ENCODE peak calls at places on chromosomes 5 and 9, in seven cellular contexts. R is ovary, F is right lobe of liver, Z is suprapubic skin, P is tibial nerve, E is H54, K is esophagus squamous epithelium. N is an unnamed sample.

GRCh38 chr9:3788211-3788610 is 262.4 kb upstream of the RFX3 start:
- DNase-seq in R (no peak), F (no peak), Z (no peak), P (no peak), E (no peak), K (no peak), N (no peak)

GRCh38 chr5:141826674-141827073 is 51.5 kb downstream of the PCDH1 start:
- DNase-seq in R (no peak), F (no peak), Z (no peak), P (no peak), E (no peak), K (no peak), N (no peak)

GRCh38 chr9:87193151-87193550 is 245.8 kb upstream of the GAS1 start:
- DNase-seq in R (no peak), F (no peak), Z (no peak), P (no peak), E (no peak), K (no peak), N (no peak)

GRCh38 chr5:120446068-120446492 is 18.0 kb upstream of the PRR16 start:
- DNase-seq in R (no peak), F (no peak), Z (no peak), P (no peak), E (no peak), K (no peak), N (no peak)

GRCh38 chr9:136142859-136143214 is 24.2 kb upstream of the TMEM250 start:
- DNase-seq in R (no peak), F (no peak), Z (no peak), P (no peak), E (no peak), K (no peak), N (no peak)

GRCh38 chr5:91787718-91788117 is 404.6 kb upstream of the ARRDC3 start:
- DNase-seq in R (no peak), F (no peak), Z (no peak), P (no peak), E (peak; percentile 2), K (no peak), N (no peak)

GRCh38 chr9:109963079-109963478 is 183.1 kb downstream of the PALM2AKAP2 start:
- DNase-seq in R (no peak), F (no peak), Z (no peak), P (no peak), E (no peak), K (no peak), N (no peak)

GRCh38 chr9:87643778-87644570 is 81.9 kb upstream of the CTSL start:
- DNase-seq in R (no peak), F (no peak), Z (no peak), P (no peak), E (no peak), K (no peak), N (no peak)

GRCh38 chr5:66993882-66994281 is 202.7 kb downstream of the CD180 start:
- DNase-seq in R (no peak), F (no peak), Z (no peak), P (no peak), E (no peak), K (no peak), N (no peak)

GRCh38 chr5:161306354-161306990 is 240.1 kb downstream of the GABRB2 start:
- DNase-seq in R (no peak), F (no peak), Z (no peak), P (no peak), E (no peak), K (no peak), N (no peak)

GRCh38 chr5:125375143-125375542 is 628.7 kb upstream of the ZNF608 start:
- DNase-seq in R (no peak), F (no peak), Z (no peak), P (no peak), E (no peak), K (no peak), N (no peak)

GRCh38 chr5:133297293-133297692 is 245.5 kb downstream of the HSPA4 start:
- DNase-seq in R (no peak), F (no peak), Z (no peak), P (no peak), E (no peak), K (no peak), N (no peak)

GRCh38 chr5:133296624-133297023 is 244.8 kb downstream of the HSPA4 start:
- DNase-seq in R (no peak), F (no peak), Z (no peak), P (no peak), E (no peak), K (no peak), N (no peak)

GRCh38 chr5:133295520-133295919 is 243.7 kb downstream of the HSPA4 start:
- DNase-seq in R (no peak), F (no peak), Z (no peak), P (no peak), E (no peak), K (no peak), N (no peak)

GRCh38 chr5:133299021-133299420 is 247.2 kb downstream of the HSPA4 start:
- DNase-seq in R (no peak), F (no peak), Z (no peak), P (no peak), E (no peak), K (no peak), N (no peak)

GRCh38 chr5:133298447-133298846 is 246.6 kb downstream of the HSPA4 start:
- DNase-seq in R (no peak), F (no peak), Z (no peak), P (no peak), E (no peak), K (no peak), N (no peak)
- TF ChIP-seq POLR2A in R (no peak), F (no peak), Z (no peak), P (no peak), E (no peak), K (no peak), N (no peak)

DNA sequence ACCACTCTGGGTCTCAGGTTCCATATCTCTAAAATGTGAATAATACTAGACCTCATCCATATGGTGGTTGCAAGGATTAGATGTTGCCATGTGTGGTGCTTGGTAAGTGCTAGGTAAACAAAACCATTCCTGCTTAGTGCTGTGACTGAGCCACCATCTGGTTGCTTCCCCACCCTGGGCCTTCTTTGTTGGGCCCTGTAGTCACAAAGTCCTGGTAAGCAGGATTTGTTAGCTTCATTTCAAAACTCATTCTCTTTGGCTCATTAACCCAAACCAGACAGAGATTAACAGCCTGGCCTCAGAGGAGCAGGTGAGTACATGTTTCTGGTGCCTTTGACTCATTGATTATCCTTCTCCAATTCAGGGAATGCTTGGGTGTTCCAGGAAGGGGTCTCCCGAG is 240.2 kb downstream of the ARHGAP26 start:
- DNase-seq in R (no peak), F (no peak), Z (no peak), P (no peak), E (no peak), K (no peak), N (no peak)
- TF ChIP-seq POLR2A in R (no peak), F (no peak), Z (no peak), P (no peak), E (no peak), K (no peak), N (no peak)

GRCh38 chr9:84668204-84669007 is 1.1 kb upstream of the NTRK2 start:
- DNase-seq in R (peak; percentile 83), F (no peak), Z (no peak), P (peak; percentile 75), E (no peak), K (no peak), N (peak; percentile 19)

GRCh38 chr9:84670106-84670800 is 724 bp downstream of the NTRK2 start:
- DNase-seq in R (peak; percentile 57), F (no peak), Z (no peak), P (no peak), E (no peak), K (no peak), N (no peak)

GRCh38 chr9:84669008-84669292 is 579 bp upstream of the NTRK2 start:
- DNase-seq in R (no peak), F (no peak), Z (no peak), P (no peak), E (no peak), K (no peak), N (no peak)

GRCh38 chr9:84670801-84671153 is 1.2 kb downstream of the NTRK2 start:
- DNase-seq in R (no peak), F (no peak), Z (no peak), P (no peak), E (no peak), K (no peak), N (no peak)

DNA sequence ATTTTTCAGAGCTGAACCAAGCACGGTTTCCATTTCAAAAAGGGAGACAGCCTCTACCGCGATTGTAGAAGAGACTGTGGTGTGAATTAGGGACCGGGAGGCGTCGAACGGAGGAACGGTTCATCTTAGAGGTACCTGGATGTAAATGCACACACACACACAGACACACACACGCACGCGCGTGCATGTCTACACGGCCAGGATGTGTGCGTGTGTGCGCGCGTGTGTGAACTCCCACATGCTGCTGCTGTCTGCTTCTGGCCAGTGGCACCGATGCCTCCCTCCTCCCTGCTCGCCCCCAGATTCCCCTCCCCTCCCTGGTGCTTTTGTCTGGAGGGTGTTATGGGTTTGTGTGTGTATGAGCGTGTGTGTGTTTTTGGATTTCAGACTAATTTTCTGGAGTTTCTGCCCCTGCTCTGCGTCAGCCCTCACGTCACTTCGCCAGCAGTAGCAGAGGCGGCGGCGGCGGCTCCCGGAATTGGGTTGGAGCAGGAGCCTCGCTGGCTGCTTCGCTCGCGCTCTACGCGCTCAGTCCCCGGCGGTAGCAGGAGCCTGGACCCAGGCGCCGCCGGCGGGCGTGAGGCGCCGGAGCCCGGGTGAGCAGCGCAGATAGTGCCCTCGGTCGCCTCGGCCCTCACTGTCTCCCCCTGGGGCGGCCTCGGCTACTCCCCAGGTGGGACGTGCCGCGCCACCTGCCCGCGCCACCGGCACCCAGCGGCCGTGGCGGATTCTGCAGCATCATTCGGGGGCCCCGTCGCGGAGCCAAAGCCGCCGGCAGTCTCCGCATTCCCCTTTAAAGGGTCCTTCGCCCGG is at the start of gene NTRK2:
- DNase-seq in R (peak; percentile 63), F (no peak), Z (peak; percentile 81), P (peak; percentile 19), E (no peak), K (no peak), N (no peak)
- TF ChIP-seq POLR2A in R (no peak), F (no peak), Z (no peak), P (peak; percentile 60), E (no peak), K (no peak), N (no peak)

GRCh38 chr9:693460-694390 is 147.8 kb upstream of the DMRT1 start:
- DNase-seq in R (peak; percentile 56), F (no peak), Z (no peak), P (peak; percentile 52), E (no peak), K (no peak), N (no peak)
- TF ChIP-seq POLR2A in R (no peak), F (peak; percentile 43), Z (no peak), P (no peak), E (no peak), K (no peak), N (no peak)

GRCh38 chr9:34701023-34701768 is 8.7 kb downstream of the CCL21 start:
- DNase-seq in R (peak; percentile 82), F (peak; percentile 72), Z (peak; percentile 90), P (peak; percentile 77), E (peak; percentile 70), K (no peak), N (peak; percentile 78)

GRCh38 chr9:34707130-34707529 is 2.8 kb downstream of the CCL21 start:
- DNase-seq in R (no peak), F (no peak), Z (no peak), P (no peak), E (no peak), K (no peak), N (no peak)

GRCh38 chr9:34701769-34702736 is 7.9 kb downstream of the CCL21 start:
- DNase-seq in R (peak; percentile 91), F (peak; percentile 88), Z (peak; percentile 87), P (peak; percentile 90), E (peak; percentile 83), K (peak; percentile 13), N (peak; percentile 84)
- TF ChIP-seq POLR2A in R (no peak), F (no peak), Z (no peak), P (no peak), E (no peak), K (no peak), N (no peak)